ENCODE peak calls at places on chromosomes 4 and X, in five cellular contexts. O is mammary epithelial cell, N is endodermal cell, E is cardiac fibroblast, J is HFF-Myc. D is an unnamed sample.

GRCh38 chr4:83118869-83119268 is 4.3 kb upstream of the PLAC8 start:
- DNase-seq in E (no peak), J (no peak), O (no peak), N (no peak), D (no peak)

GRCh38 chr4:179399054-179399782 is 1957.0 kb upstream of the AGA start:
- DNase-seq in E (no peak), N (no peak), O (no peak), J (no peak), D (no peak)

GRCh38 chr4:78565971-78566372 is 14.4 kb downstream of the ANXA3 start:
- DNase-seq in J (no peak), E (peak), O (peak), N (peak), D (no peak)

GRCh38 chrX:136246201-136246600 is 5.0 kb downstream of the MAP7D3 start:
- DNase-seq in O (no peak), N (no peak), E (no peak), J (no peak), D (no peak)

GRCh38 chr4:77893451-77893850 is 30.8 kb downstream of the MRPL1 start:
- DNase-seq in J (no peak), E (no peak), N (no peak), O (no peak), D (no peak)

GRCh38 chr4:41280010-41280409 is 23.3 kb downstream of the UCHL1 start:
- DNase-seq in J (no peak), O (no peak), E (no peak), N (no peak), D (no peak)

GRCh38 chr4:168634276-168634802 is 137.5 kb downstream of the PALLD start:
- DNase-seq in J (peak), O (peak), N (no peak), E (peak), D (no peak)

GRCh38 chr4:113837397-113837796 is 75.9 kb upstream of the CAMK2D start:
- DNase-seq in J (peak), N (no peak), O (peak), E (peak), D (no peak)

GRCh38 chr4:86432552-86433134 is 72.8 kb upstream of the MAPK10 start:
- DNase-seq in E (no peak), O (no peak), J (no peak), N (no peak), D (no peak)

GRCh38 chrX:55132416-55132815 is 43.6 kb downstream of the PAGE2 start:
- DNase-seq in O (no peak), N (no peak), E (no peak), J (no peak), D (no peak)

GRCh38 chrX:120429776-120430535 is 39.1 kb downstream of the LAMP2 start:
- DNase-seq in O (no peak), J (no peak), E (no peak), N (no peak), D (no peak)

GRCh38 chrX:136781180-136781797 is 557 bp upstream of the ARHGEF6 start:
- DNase-seq in O (no peak), J (no peak), N (no peak), E (peak), D (no peak)

GRCh38 chr4:107034091-107034698 is 1.9 kb downstream of the DKK2 start:
- DNase-seq in N (peak), O (no peak), J (no peak), E (peak), D (peak)

GRCh38 chrX:42746606-42747005 is 31.4 kb downstream of the PPP1R2C start:
- DNase-seq in E (peak), J (peak), O (no peak), N (no peak), D (no peak)

GRCh38 chr4:118281611-118282442 is 71.0 kb downstream of the PRSS12 start:
- DNase-seq in O (peak), E (peak), N (peak), J (peak), D (no peak)

GRCh38 chrX:23246001-23246400 is 88.6 kb upstream of the PTCHD1 start:
- DNase-seq in O (peak), J (no peak), E (peak), N (no peak), D (no peak)

GRCh38 chr4:106291678-106292077 is 24.3 kb downstream of the TBCK start:
- DNase-seq in N (no peak), E (peak), J (no peak), O (no peak), D (no peak)

GRCh38 chr4:187191676-187192075 is 468.0 kb upstream of the FAT1 start:
- DNase-seq in O (no peak), J (no peak), E (no peak), N (no peak), D (no peak)

GRCh38 chr4:104524026-104524425 is 29.3 kb upstream of the CXXC4 start:
- DNase-seq in J (no peak), N (no peak), O (no peak), E (no peak), D (no peak)

GRCh38 chrX:15566244-15566643 is 34.5 kb downstream of the ACE2 start:
- DNase-seq in N (no peak), J (no peak), E (no peak), O (no peak), D (no peak)

GRCh38 chrX:15567267-15567666 is 33.5 kb downstream of the ACE2 start:
- DNase-seq in N (no peak), E (no peak), J (no peak), O (no peak), D (no peak)

GRCh38 chrX:15564981-15565579 is 35.7 kb downstream of the ACE2 start:
- DNase-seq in J (peak), N (peak), E (peak), O (peak), D (peak)

GRCh38 chrX:15570145-15570544 is 30.6 kb downstream of the ACE2 start:
- DNase-seq in N (no peak), J (no peak), E (no peak), O (no peak), D (no peak)

DNA sequence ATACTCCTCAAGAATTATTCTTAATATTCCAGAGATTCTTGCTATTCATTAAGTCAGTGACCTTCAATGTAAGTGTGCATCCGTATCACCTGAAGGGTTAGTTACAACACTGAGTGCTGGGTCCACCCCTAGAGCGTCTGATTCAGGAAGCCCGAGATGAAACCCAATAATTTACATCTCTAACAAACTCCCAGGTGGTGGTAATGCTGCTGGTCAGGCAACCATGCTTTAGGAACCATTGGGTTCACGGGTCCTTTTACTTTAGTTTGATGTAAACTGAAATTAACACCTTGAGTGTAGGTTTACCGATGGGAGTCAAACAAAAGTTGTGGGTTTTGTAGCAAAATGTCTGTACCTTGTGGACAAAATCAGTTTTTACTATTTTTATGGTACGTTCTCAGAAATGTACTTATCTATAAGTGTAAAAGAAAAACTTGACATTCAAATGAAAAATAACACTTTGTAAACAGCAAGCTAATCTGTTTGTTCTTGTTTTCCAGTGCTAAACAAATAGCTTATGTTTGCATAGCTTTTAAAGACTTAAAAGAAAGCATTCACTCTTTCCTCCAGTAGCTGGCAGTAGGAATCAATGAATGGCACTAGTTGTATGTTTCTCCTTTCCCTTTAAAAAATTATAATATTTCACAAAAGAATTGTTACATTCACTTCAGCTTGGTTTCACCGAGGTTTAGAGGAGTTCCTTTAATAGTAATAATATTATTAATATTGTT is 32.7 kb downstream of the ACE2 start:
- DNase-seq in J (no peak), E (peak), N (peak), O (peak), D (no peak)
- TF ChIP-seq CTCF in J (no peak), E (peak), N (peak), O (peak), D (no peak)

DNA sequence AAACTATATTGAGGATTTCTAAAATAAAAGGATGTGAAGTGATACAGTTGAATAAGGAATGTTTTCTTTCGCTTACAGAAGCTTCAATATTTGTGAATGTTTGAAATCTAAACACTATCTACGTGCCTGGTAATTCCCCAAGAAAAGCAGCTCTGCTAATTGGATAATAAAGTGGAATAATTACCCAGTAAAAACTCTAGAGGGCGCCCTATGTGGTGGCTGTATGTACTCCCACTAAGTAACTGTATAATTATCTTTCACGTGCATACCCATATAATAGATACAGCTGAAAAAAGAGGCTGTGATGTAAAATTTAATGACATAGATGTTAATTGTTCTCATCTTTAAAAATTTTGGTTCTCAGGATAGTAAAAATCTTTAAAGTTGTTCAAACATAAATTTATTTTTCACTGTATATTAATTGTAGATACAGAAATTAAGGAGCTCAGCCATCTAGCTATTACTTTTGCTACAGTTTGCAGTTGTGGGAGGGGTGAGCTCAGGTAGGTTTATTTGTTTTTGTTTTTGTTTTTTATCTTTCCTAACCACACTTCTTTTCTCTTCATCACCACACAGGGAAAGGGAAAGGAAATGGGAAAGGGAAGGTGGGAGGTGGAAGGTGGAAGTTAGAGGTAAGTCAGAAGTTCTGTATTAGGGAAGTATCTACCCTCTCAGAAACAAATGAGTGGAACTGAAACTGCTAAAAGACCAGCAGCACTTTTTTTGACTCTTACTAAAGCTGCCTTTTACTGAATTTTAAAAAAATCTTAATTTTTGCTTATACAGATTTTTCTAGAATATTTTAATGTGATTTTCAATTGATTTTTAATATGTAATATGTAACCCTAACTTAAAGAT is 151.7 kb upstream of the RPS6KA6 start:
- DNase-seq in O (peak), J (no peak), E (peak), N (no peak), D (no peak)
- TF ChIP-seq CTCF in O (peak), J (peak), E (peak), N (peak), D (peak)

GRCh38 chrX:53190363-53190960 is 34.5 kb downstream of the KDM5C start:
- DNase-seq in N (peak), E (peak), O (no peak), J (no peak), D (no peak)
- TF ChIP-seq CTCF in N (peak), E (no peak), O (peak), J (peak), D (no peak)

DNA sequence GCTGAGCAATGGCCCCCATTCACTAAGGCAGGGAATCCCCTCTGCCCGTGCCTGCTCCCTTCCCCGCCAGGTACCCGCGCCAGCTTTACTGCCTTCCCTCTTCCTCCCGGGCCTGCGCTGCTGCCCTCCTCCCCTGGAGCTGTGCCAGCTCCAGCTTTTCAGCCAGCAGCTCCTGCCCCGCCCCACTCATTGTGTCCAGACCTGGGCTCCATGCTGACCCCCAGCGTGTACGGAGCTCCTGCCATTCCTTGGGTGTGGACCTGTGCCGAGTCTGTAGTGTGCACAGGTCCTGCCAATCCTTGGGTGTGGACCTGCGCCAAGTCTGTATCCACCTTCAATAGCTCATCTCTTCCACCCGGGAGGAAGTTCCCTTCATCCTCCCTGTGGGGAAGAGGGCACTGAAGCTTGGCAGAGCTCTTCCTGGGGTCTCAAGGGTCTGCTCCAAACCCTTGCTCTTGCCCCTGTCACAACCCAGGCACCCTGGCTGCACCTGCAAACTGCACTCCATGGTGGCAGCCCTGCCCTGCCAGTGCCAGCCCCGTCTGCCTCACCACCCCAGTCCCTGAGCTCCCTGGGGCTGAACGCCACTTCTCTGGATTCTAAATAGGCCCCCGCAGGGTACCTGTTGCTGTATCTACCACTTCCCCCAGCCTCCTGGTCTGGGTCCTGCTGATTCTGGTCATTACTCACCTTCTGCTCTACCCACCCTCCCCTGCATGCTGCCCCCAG is 63.9 kb downstream of the TRMT44 start:
- DNase-seq in N (no peak), E (no peak), O (no peak), J (no peak), D (no peak)
- TF ChIP-seq CTCF in N (no peak), E (no peak), O (no peak), J (no peak), D (no peak)

GRCh38 chr4:7747556-7747955 is 192.1 kb downstream of the AFAP1 start:
- DNase-seq in E (no peak), J (no peak), N (no peak), O (no peak), D (no peak)

GRCh38 chr4:7744131-7744804 is 195.4 kb downstream of the AFAP1 start:
- DNase-seq in E (no peak), N (no peak), O (no peak), J (no peak), D (no peak)

GRCh38 chr4:7747062-7747385 is 192.6 kb downstream of the AFAP1 start:
- DNase-seq in O (no peak), N (no peak), E (no peak), J (no peak), D (no peak)

GRCh38 chr4:7746351-7747061 is 193.2 kb downstream of the AFAP1 start:
- DNase-seq in E (no peak), J (no peak), O (no peak), N (no peak), D (no peak)

GRCh38 chr4:7745486-7745885 is 194.2 kb downstream of the AFAP1 start:
- DNase-seq in E (no peak), O (no peak), N (no peak), J (no peak), D (no peak)
- TF ChIP-seq CTCF in E (no peak), O (no peak), N (no peak), J (no peak), D (no peak)

GRCh38 chr4:139227729-139228404 is 50.8 kb upstream of the ELF2 start:
- DNase-seq in E (peak), O (no peak), N (no peak), J (no peak), D (peak)
- TF ChIP-seq CTCF in E (peak), O (peak), N (peak), J (no peak), D (peak)

DNA sequence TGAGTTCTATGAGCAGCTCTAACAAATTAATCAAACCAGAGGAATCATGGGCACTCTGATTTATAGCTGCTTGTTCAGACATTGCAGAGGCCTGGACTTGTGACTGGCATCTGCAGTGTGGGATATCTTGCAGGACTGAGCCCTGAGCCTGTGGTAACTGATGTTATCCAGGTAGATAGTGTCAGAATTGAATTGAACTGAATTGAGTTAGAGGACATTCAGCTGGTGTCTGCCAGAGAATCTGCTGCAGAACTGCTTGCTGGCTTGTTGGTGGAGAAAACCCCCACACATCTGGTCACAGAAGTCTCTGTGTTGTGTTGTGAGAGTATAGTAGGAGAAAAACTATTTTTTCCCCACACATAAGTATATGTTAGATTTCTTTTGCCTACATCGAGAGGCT is 42.2 kb downstream of the SMIM20 start:
- DNase-seq in N (no peak), O (no peak), J (no peak), E (no peak), D (no peak)
- TF ChIP-seq CTCF in N (no peak), O (no peak), J (no peak), E (no peak), D (no peak)

DNA sequence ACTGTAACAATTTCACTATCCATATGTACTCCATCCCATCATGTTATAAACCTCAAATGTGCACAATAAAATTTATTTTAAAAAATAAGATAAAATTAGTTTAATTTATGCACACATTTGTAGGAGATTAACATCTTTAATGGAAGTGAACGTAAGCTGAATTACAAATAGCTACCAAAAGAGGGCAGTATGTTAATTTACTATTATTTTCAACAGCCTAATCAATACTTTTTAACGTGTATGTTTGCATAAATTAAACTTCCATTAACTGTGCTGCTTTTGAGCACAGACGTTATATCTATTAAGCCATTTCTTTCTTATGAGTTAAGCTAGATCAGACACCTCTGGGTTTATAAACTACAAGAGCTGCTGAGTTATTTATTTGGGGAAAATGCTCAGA is 56.5 kb upstream of the PHKA2 start:
- DNase-seq in O (no peak), N (no peak), J (no peak), E (peak), D (no peak)
- TF ChIP-seq CTCF in O (peak), N (peak), J (no peak), E (no peak), D (peak)

GRCh38 chrX:128975716-128976115 is 547.6 kb downstream of the SMARCA1 start:
- DNase-seq in N (peak), O (peak), J (no peak), E (peak), D (peak)
- TF ChIP-seq CTCF in N (peak), O (peak), J (no peak), E (peak), D (no peak)

GRCh38 chr4:162839814-162840213 is 326.9 kb downstream of the NAF1 start:
- DNase-seq in E (no peak), N (peak), O (no peak), J (no peak), D (no peak)
- TF ChIP-seq CTCF in E (no peak), N (peak), O (peak), J (no peak), D (no peak)

D was measured in activated CD8-positive, alpha-beta T cell treated with anti-CD3 and anti-CD28 coated beads for 36 hours.